ENCODE peak calls at places on chromosome 21, in ten cellular contexts. One of them, this sample, is unnamed.

GRCh38 chr21:37620401-37620800 is 253.8 kb downstream of the DYRK1A start:
- DNase-seq in pancreas: no peak
- DNase-seq in activated T-helper 9 cell treated with anti-CD3 and anti-CD28 coated beads, Interleukin-2, amount 50 U/mL, for 16 hours: no peak
- DNase-seq in GM23248: peak; percentile 22
- DNase-seq in AG10803: peak; percentile 20
- DNase-seq in activated T-helper 1 cell treated with anti-CD3 and anti-CD28 coated beads, Interleukin-12 subunit alpha, Interleukin-12 subunit beta, Interleukin-2, Interleukin-4 antibody, amounts not matched to agents 30 ng/mL and 10 ng/mL and 1 ng/mL, durations not matched to agents 14 hours and 24 hours and 36 hours: no peak
- DNase-seq in mesothelial cell of epicardium: no peak
- DNase-seq in astrocyte of the spinal cord: no peak
- DNase-seq in A172: no peak
- DNase-seq in IMR-90: no peak
- DNase-seq in this sample: no peak

GRCh38 chr21:34908424-34909055 is 140.6 kb downstream of the RUNX1 start:
- DNase-seq in activated T-helper 9 cell treated with anti-CD3 and anti-CD28 coated beads, Interleukin-2, amount 50 U/mL, for 16 hours: no peak
- DNase-seq in activated T-helper 1 cell treated with anti-CD3 and anti-CD28 coated beads, Interleukin-12 subunit alpha, Interleukin-12 subunit beta, Interleukin-2, Interleukin-4 antibody, amounts not matched to agents 30 ng/mL and 10 ng/mL and 1 ng/mL, durations not matched to agents 14 hours and 24 hours and 36 hours: no peak
- DNase-seq in GM23248: peak; percentile 72
- DNase-seq in A172: no peak
- DNase-seq in AG10803: peak; percentile 68
- DNase-seq in astrocyte of the spinal cord: no peak
- DNase-seq in mesothelial cell of epicardium: no peak
- DNase-seq in pancreas: no peak
- DNase-seq in IMR-90: no peak
- DNase-seq in this sample: no peak

GRCh38 chr21:25350056-25350455 is 257.2 kb downstream of the MRPL39 start:
- DNase-seq in astrocyte of the spinal cord: peak; percentile 61
- DNase-seq in A172: peak; percentile 55
- DNase-seq in activated T-helper 9 cell treated with anti-CD3 and anti-CD28 coated beads, Interleukin-2, amount 50 U/mL, for 16 hours: no peak
- DNase-seq in IMR-90: peak; percentile 60
- DNase-seq in pancreas: no peak
- DNase-seq in GM23248: peak; percentile 70
- DNase-seq in activated T-helper 1 cell treated with anti-CD3 and anti-CD28 coated beads, Interleukin-12 subunit alpha, Interleukin-12 subunit beta, Interleukin-2, Interleukin-4 antibody, amounts not matched to agents 30 ng/mL and 10 ng/mL and 1 ng/mL, durations not matched to agents 14 hours and 24 hours and 36 hours: no peak
- DNase-seq in AG10803: peak; percentile 43
- DNase-seq in mesothelial cell of epicardium: no peak
- DNase-seq in this sample: peak; percentile 54

GRCh38 chr21:34967509-34968289 is 81.4 kb downstream of the RUNX1 start:
- DNase-seq in AG10803: no peak
- DNase-seq in mesothelial cell of epicardium: no peak
- DNase-seq in astrocyte of the spinal cord: no peak
- DNase-seq in activated T-helper 1 cell treated with anti-CD3 and anti-CD28 coated beads, Interleukin-12 subunit alpha, Interleukin-12 subunit beta, Interleukin-2, Interleukin-4 antibody, amounts not matched to agents 30 ng/mL and 10 ng/mL and 1 ng/mL, durations not matched to agents 14 hours and 24 hours and 36 hours: no peak
- DNase-seq in IMR-90: peak; percentile 35
- DNase-seq in activated T-helper 9 cell treated with anti-CD3 and anti-CD28 coated beads, Interleukin-2, amount 50 U/mL, for 16 hours: no peak
- DNase-seq in pancreas: no peak
- DNase-seq in A172: peak; percentile 65
- DNase-seq in GM23248: peak; percentile 42
- DNase-seq in this sample: no peak

GRCh38 chr21:45050786-45051489 is 23.4 kb upstream of the ADARB1 start:
- DNase-seq in astrocyte of the spinal cord: peak; percentile 91
- DNase-seq in pancreas: no peak
- DNase-seq in AG10803: peak; percentile 88
- DNase-seq in A172: peak; percentile 92
- DNase-seq in mesothelial cell of epicardium: no peak
- DNase-seq in IMR-90: peak; percentile 100
- DNase-seq in GM23248: peak; percentile 97
- DNase-seq in activated T-helper 9 cell treated with anti-CD3 and anti-CD28 coated beads, Interleukin-2, amount 50 U/mL, for 16 hours: no peak
- DNase-seq in activated T-helper 1 cell treated with anti-CD3 and anti-CD28 coated beads, Interleukin-12 subunit alpha, Interleukin-12 subunit beta, Interleukin-2, Interleukin-4 antibody, amounts not matched to agents 30 ng/mL and 10 ng/mL and 1 ng/mL, durations not matched to agents 14 hours and 24 hours and 36 hours: no peak
- DNase-seq in this sample: no peak

GRCh38 chr21:45292399-45293213 is 4.9 kb upstream of the POFUT2 start:
- DNase-seq in A172: peak; percentile 86
- DNase-seq in AG10803: peak; percentile 81
- DNase-seq in activated T-helper 1 cell treated with anti-CD3 and anti-CD28 coated beads, Interleukin-12 subunit alpha, Interleukin-12 subunit beta, Interleukin-2, Interleukin-4 antibody, amounts not matched to agents 30 ng/mL and 10 ng/mL and 1 ng/mL, durations not matched to agents 14 hours and 24 hours and 36 hours: peak; percentile 49
- DNase-seq in mesothelial cell of epicardium: peak; percentile 77
- DNase-seq in pancreas: peak; percentile 74
- DNase-seq in astrocyte of the spinal cord: peak; percentile 90
- DNase-seq in GM23248: peak; percentile 93
- DNase-seq in IMR-90: peak; percentile 86
- DNase-seq in activated T-helper 9 cell treated with anti-CD3 and anti-CD28 coated beads, Interleukin-2, amount 50 U/mL, for 16 hours: peak; percentile 58
- DNase-seq in this sample: peak; percentile 86

GRCh38 chr21:38170283-38170682 is 86.5 kb upstream of the KCNJ15 start:
- DNase-seq in IMR-90: peak; percentile 12
- DNase-seq in activated T-helper 1 cell treated with anti-CD3 and anti-CD28 coated beads, Interleukin-12 subunit alpha, Interleukin-12 subunit beta, Interleukin-2, Interleukin-4 antibody, amounts not matched to agents 30 ng/mL and 10 ng/mL and 1 ng/mL, durations not matched to agents 14 hours and 24 hours and 36 hours: no peak
- DNase-seq in astrocyte of the spinal cord: peak; percentile 61
- DNase-seq in mesothelial cell of epicardium: no peak
- DNase-seq in GM23248: peak; percentile 60
- DNase-seq in AG10803: peak; percentile 64
- DNase-seq in A172: peak; percentile 56
- DNase-seq in pancreas: no peak
- DNase-seq in activated T-helper 9 cell treated with anti-CD3 and anti-CD28 coated beads, Interleukin-2, amount 50 U/mL, for 16 hours: no peak
- DNase-seq in this sample: peak; percentile 52

GRCh38 chr21:45766501-45766900 is 123.0 kb downstream of the PCBP3 start:
- DNase-seq in IMR-90: no peak
- DNase-seq in GM23248: no peak
- DNase-seq in pancreas: no peak
- DNase-seq in astrocyte of the spinal cord: no peak
- DNase-seq in activated T-helper 9 cell treated with anti-CD3 and anti-CD28 coated beads, Interleukin-2, amount 50 U/mL, for 16 hours: no peak
- DNase-seq in AG10803: no peak
- DNase-seq in mesothelial cell of epicardium: no peak
- DNase-seq in A172: no peak
- DNase-seq in activated T-helper 1 cell treated with anti-CD3 and anti-CD28 coated beads, Interleukin-12 subunit alpha, Interleukin-12 subunit beta, Interleukin-2, Interleukin-4 antibody, amounts not matched to agents 30 ng/mL and 10 ng/mL and 1 ng/mL, durations not matched to agents 14 hours and 24 hours and 36 hours: no peak
- DNase-seq in this sample: no peak

GRCh38 chr21:42733037-42733632 is 79.7 kb downstream of the PDE9A start:
- DNase-seq in IMR-90: no peak
- DNase-seq in activated T-helper 1 cell treated with anti-CD3 and anti-CD28 coated beads, Interleukin-12 subunit alpha, Interleukin-12 subunit beta, Interleukin-2, Interleukin-4 antibody, amounts not matched to agents 30 ng/mL and 10 ng/mL and 1 ng/mL, durations not matched to agents 14 hours and 24 hours and 36 hours: no peak
- DNase-seq in pancreas: no peak
- DNase-seq in activated T-helper 9 cell treated with anti-CD3 and anti-CD28 coated beads, Interleukin-2, amount 50 U/mL, for 16 hours: no peak
- DNase-seq in mesothelial cell of epicardium: no peak
- DNase-seq in astrocyte of the spinal cord: no peak
- DNase-seq in GM23248: no peak
- DNase-seq in A172: no peak
- DNase-seq in AG10803: no peak
- DNase-seq in this sample: peak; percentile 27

GRCh38 chr21:32940079-32941014 is 85.4 kb upstream of the OLIG2 start:
- DNase-seq in mesothelial cell of epicardium: no peak
- DNase-seq in IMR-90: peak; percentile 43
- DNase-seq in astrocyte of the spinal cord: peak; percentile 35
- DNase-seq in pancreas: peak; percentile 24
- DNase-seq in AG10803: peak; percentile 36
- DNase-seq in activated T-helper 9 cell treated with anti-CD3 and anti-CD28 coated beads, Interleukin-2, amount 50 U/mL, for 16 hours: no peak
- DNase-seq in GM23248: peak; percentile 65
- DNase-seq in A172: peak; percentile 52
- DNase-seq in activated T-helper 1 cell treated with anti-CD3 and anti-CD28 coated beads, Interleukin-12 subunit alpha, Interleukin-12 subunit beta, Interleukin-2, Interleukin-4 antibody, amounts not matched to agents 30 ng/mL and 10 ng/mL and 1 ng/mL, durations not matched to agents 14 hours and 24 hours and 36 hours: no peak
- DNase-seq in this sample: peak; percentile 77

GRCh38 chr21:32182449-32182848 is 96.4 kb downstream of the MIS18A start:
- DNase-seq in astrocyte of the spinal cord: no peak
- DNase-seq in A172: no peak
- DNase-seq in pancreas: no peak
- DNase-seq in GM23248: no peak
- DNase-seq in activated T-helper 1 cell treated with anti-CD3 and anti-CD28 coated beads, Interleukin-12 subunit alpha, Interleukin-12 subunit beta, Interleukin-2, Interleukin-4 antibody, amounts not matched to agents 30 ng/mL and 10 ng/mL and 1 ng/mL, durations not matched to agents 14 hours and 24 hours and 36 hours: no peak
- DNase-seq in activated T-helper 9 cell treated with anti-CD3 and anti-CD28 coated beads, Interleukin-2, amount 50 U/mL, for 16 hours: no peak
- DNase-seq in mesothelial cell of epicardium: no peak
- DNase-seq in AG10803: no peak
- DNase-seq in IMR-90: no peak
- DNase-seq in this sample: no peak

GRCh38 chr21:33870768-33871167 is 44.8 kb downstream of the ATP5PO start:
- DNase-seq in A172: no peak
- DNase-seq in activated T-helper 9 cell treated with anti-CD3 and anti-CD28 coated beads, Interleukin-2, amount 50 U/mL, for 16 hours: no peak
- DNase-seq in AG10803: no peak
- DNase-seq in activated T-helper 1 cell treated with anti-CD3 and anti-CD28 coated beads, Interleukin-12 subunit alpha, Interleukin-12 subunit beta, Interleukin-2, Interleukin-4 antibody, amounts not matched to agents 30 ng/mL and 10 ng/mL and 1 ng/mL, durations not matched to agents 14 hours and 24 hours and 36 hours: no peak
- DNase-seq in IMR-90: peak; percentile 31
- DNase-seq in GM23248: no peak
- DNase-seq in pancreas: no peak
- DNase-seq in astrocyte of the spinal cord: no peak
- DNase-seq in mesothelial cell of epicardium: no peak
- DNase-seq in this sample: no peak

GRCh38 chr21:41767606-41768370 is 936 bp upstream of the RIPK4 start:
- DNase-seq in mesothelial cell of epicardium: no peak
- DNase-seq in GM23248: peak; percentile 69
- DNase-seq in AG10803: no peak
- DNase-seq in pancreas: no peak
- DNase-seq in astrocyte of the spinal cord: no peak
- DNase-seq in A172: peak; percentile 73
- DNase-seq in activated T-helper 1 cell treated with anti-CD3 and anti-CD28 coated beads, Interleukin-12 subunit alpha, Interleukin-12 subunit beta, Interleukin-2, Interleukin-4 antibody, amounts not matched to agents 30 ng/mL and 10 ng/mL and 1 ng/mL, durations not matched to agents 14 hours and 24 hours and 36 hours: no peak
- DNase-seq in IMR-90: peak; percentile 17
- DNase-seq in activated T-helper 9 cell treated with anti-CD3 and anti-CD28 coated beads, Interleukin-2, amount 50 U/mL, for 16 hours: no peak
- DNase-seq in this sample: no peak

This sample was measured in NT2/D1.